ENCODE peak calls at places on chromosomes 13 and 19, in five cellular contexts. J is prostate gland, H is Peyer's patch, Y is stomach, G is tibial nerve. C is an unnamed sample.

GRCh38 chr13:113116871-113117271 is 5.7 kb upstream of the F10 start:
- DNase-seq in J (no peak), H (no peak), Y (peak), G (no peak), C (no peak)

GRCh38 chr19:2507109-2507508 is 31.2 kb downstream of the GADD45B start:
- DNase-seq in J (peak), H (peak), Y (peak), G (no peak), C (no peak)

GRCh38 chr19:48798937-48799336 is 11.9 kb downstream of the BCAT2 start:
- DNase-seq in J (no peak), H (no peak), Y (no peak), G (no peak), C (no peak)

GRCh38 chr19:4583961-4584669 is 24.6 kb upstream of the SEMA6B start:
- DNase-seq in J (no peak), H (no peak), Y (no peak), G (no peak), C (peak)

GRCh38 chr19:35352448-35353304 is 5.0 kb downstream of the FFAR1 start:
- DNase-seq in J (peak), H (peak), Y (peak), G (no peak), C (peak)

GRCh38 chr19:2804156-2805004 is 15.3 kb upstream of the ZNF554 start:
- DNase-seq in J (no peak), H (no peak), Y (no peak), G (no peak), C (no peak)

GRCh38 chr19:50263176-50263575 is 59.8 kb downstream of the MYH14 start:
- DNase-seq in J (no peak), H (no peak), Y (no peak), G (no peak), C (no peak)

GRCh38 chr13:81001828-81002385 is 661.0 kb upstream of the SPRY2 start:
- DNase-seq in J (no peak), H (no peak), Y (no peak), G (no peak), C (no peak)

GRCh38 chr19:19106061-19106551 is 32.2 kb downstream of the TMEM161A start:
- DNase-seq in J (no peak), H (no peak), Y (no peak), G (no peak), C (peak)

GRCh38 chr19:18856385-18857126 is 24.8 kb downstream of the UPF1 start:
- DNase-seq in J (no peak), H (no peak), Y (no peak), G (no peak), C (no peak)

GRCh38 chr13:43383488-43384165 is 360.2 kb downstream of the DNAJC15 start:
- DNase-seq in J (no peak), H (no peak), Y (no peak), G (no peak), C (no peak)

GRCh38 chr13:73090116-73090811 is 31.5 kb downstream of the KLF5 start:
- DNase-seq in J (peak), H (peak), Y (peak), G (no peak), C (no peak)

GRCh38 chr19:17488593-17489391 is 18.5 kb downstream of the SLC27A1 start:
- DNase-seq in J (peak), H (peak), Y (peak), G (no peak), C (peak)

GRCh38 chr13:85367887-85368286 is 431.3 kb downstream of the SLITRK6 start:
- DNase-seq in J (no peak), H (no peak), Y (no peak), G (no peak), C (no peak)

GRCh38 chr13:22336460-22336859 is 665.6 kb downstream of the FGF9 start:
- DNase-seq in J (no peak), H (no peak), Y (no peak), G (no peak), C (no peak)

GRCh38 chr13:109626386-109627171 is 159.8 kb downstream of the IRS2 start:
- DNase-seq in J (no peak), H (no peak), Y (no peak), G (no peak), C (no peak)

GRCh38 chr13:21668665-21669599 is 1.9 kb upstream of the FGF9 start:
- DNase-seq in J (no peak), H (peak), Y (no peak), G (no peak), C (peak)

GRCh38 chr13:24678151-24678550 is 2.1 kb upstream of the ATP12A start:
- DNase-seq in J (no peak), H (peak), Y (no peak), G (no peak), C (no peak)

GRCh38 chr19:33868076-33868735 is 71.5 kb downstream of the KCTD15 start:
- DNase-seq in J (no peak), H (no peak), Y (peak), G (no peak), C (no peak)

GRCh38 chr19:16359964-16360363 is 35.3 kb downstream of the KLF2 start:
- DNase-seq in J (no peak), H (no peak), Y (no peak), G (no peak), C (no peak)

GRCh38 chr13:113562085-113562749 is 22.3 kb upstream of the TFDP1 start:
- DNase-seq in J (peak), H (no peak), Y (peak), G (no peak), C (peak)

GRCh38 chr19:367561-367960 is 23.0 kb upstream of the MIER2 start:
- DNase-seq in J (no peak), H (no peak), Y (no peak), G (no peak), C (no peak)

GRCh38 chr19:29771708-29772415 is 39.9 kb upstream of the CCNE1 start:
- DNase-seq in J (peak), H (peak), Y (peak), G (no peak), C (peak)

GRCh38 chr13:99496322-99497142 is 4.7 kb upstream of the TM9SF2 start:
- DNase-seq in J (peak), H (peak), Y (peak), G (no peak), C (peak)

GRCh38 chr19:742540-743075 is 8.3 kb upstream of the MISP start:
- DNase-seq in J (no peak), H (no peak), Y (no peak), G (no peak), C (no peak)

GRCh38 chr19:39138221-39139211 is 12.9 kb downstream of the PAK4 start:
- DNase-seq in J (no peak), H (no peak), Y (no peak), G (no peak), C (no peak)

GRCh38 chr19:10899171-10899653 is 27.9 kb downstream of the CARM1 start:
- DNase-seq in J (peak), H (peak), Y (peak), G (no peak), C (peak)

GRCh38 chr19:58386166-58386575 is 898 bp upstream of the RPS5 start:
- DNase-seq in J (no peak), H (no peak), Y (no peak), G (no peak), C (no peak)

GRCh38 chr19:16449330-16449961 is 22.3 kb downstream of the EPS15L1 start:
- DNase-seq in J (no peak), H (no peak), Y (no peak), G (no peak), C (no peak)

GRCh38 chr13:31000889-31001288 is 68.4 kb downstream of the TEX26 start:
- DNase-seq in J (no peak), H (no peak), Y (no peak), G (no peak), C (no peak)

GRCh38 chr19:48417436-48417835 is 24.0 kb downstream of the GRIN2D start:
- DNase-seq in J (no peak), H (no peak), Y (no peak), G (no peak), C (peak)

GRCh38 chr19:54400913-54401312 is 14.4 kb upstream of the TTYH1 start:
- DNase-seq in J (no peak), H (no peak), Y (no peak), G (no peak), C (no peak)

GRCh38 chr13:52001120-52001731 is 10.0 kb downstream of the ATP7B start:
- DNase-seq in J (no peak), H (no peak), Y (no peak), G (no peak), C (no peak)

GRCh38 chr19:42412223-42412622 is 15.0 kb downstream of the LIPE start:
- DNase-seq in J (no peak), H (peak), Y (no peak), G (no peak), C (no peak)
- TF ChIP-seq POLR2A in J (no peak), H (no peak), Y (no peak), G (no peak), C (no peak)

DNA sequence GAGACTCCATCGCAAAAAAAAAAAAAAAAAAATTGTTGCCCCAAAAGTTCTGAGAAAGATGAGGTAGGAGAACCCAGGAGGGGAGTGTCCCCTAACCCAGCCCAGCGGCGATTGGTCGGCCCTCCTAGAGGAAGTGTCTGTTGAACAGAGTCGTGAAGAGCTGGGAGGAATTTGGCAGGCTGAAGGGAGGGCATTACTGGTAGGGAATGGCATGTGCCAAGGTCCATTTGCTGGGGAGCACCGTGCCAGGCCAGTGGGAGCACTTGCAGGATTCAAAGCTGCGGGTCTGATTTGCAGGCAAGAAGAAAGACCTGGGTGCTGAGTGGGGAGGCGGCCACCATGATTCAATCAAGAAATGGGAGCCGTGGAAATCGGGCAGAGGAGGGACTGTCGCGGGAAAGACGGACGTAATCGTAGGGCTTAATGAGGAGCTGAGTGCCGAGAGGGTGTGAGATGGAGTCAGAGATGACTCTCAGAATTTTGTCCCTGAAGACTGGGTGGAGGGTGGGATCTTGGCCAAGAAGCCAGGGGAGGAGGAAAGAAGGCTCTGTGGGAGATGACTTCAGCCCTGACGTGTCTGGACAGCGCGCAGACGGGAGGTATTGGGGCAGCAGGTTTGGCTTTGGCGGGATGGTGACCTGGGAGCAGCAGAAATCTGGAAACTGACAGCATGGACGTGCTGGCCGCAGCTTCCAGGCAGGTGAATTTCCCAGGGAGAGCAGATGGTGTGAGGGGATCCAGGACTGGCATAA is 15.4 kb downstream of the CERS4 start:
- DNase-seq in J (peak), H (peak), Y (no peak), G (peak), C (no peak)
- H3K27ac ChIP-seq in J (no peak), H (no peak), Y (no peak), G (no peak), C (no peak)

GRCh38 chr13:75702476-75702875 is 66.3 kb downstream of the LMO7 start:
- DNase-seq in J (no peak), H (no peak), Y (no peak), G (no peak), C (no peak)

GRCh38 chr13:75704942-75705320 is 68.8 kb downstream of the LMO7 start:
- DNase-seq in J (peak), H (peak), Y (peak), G (no peak), C (no peak)

GRCh38 chr13:75705395-75705794 is 69.3 kb downstream of the LMO7 start:
- DNase-seq in J (no peak), H (no peak), Y (no peak), G (no peak), C (no peak)

GRCh38 chr13:75704194-75704941 is 68.2 kb downstream of the LMO7 start:
- DNase-seq in J (no peak), H (no peak), Y (no peak), G (no peak), C (no peak)

GRCh38 chr13:75703768-75704167 is 67.6 kb downstream of the LMO7 start:
- DNase-seq in J (no peak), H (no peak), Y (no peak), G (no peak), C (no peak)
- TF ChIP-seq POLR2A in J (no peak), H (no peak), Y (no peak), G (no peak), C (no peak)

DNA sequence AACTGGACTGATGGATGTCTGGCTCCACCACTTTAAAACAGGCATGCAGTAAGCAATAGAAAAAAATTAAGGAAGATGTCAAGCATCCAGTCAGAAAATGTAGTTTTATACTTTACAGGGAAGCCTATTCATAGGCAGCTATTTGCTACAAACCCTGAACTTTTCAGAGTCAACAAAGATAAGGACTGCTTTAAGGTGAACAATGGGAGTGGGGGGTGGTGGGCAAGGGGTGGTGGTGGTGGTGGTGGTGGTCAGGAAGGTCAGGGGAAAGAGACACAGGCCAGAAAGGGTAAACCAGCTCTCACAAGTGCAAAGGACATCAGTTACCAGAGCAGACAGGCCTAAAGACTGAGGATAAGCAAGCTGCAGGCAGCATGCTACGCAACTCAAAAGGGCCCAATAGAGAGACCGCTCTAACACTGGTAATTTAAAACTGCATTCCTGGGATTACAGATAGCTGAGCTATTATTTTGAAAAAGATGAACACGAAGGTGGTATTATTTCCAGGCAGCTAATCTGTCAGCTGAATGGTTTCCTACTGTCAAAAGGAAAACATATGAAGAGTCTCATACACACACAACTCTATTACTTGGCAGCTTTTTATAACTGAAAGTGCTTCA is 14.8 kb downstream of the BRD4 start:
- DNase-seq in J (no peak), H (no peak), Y (no peak), G (no peak), C (no peak)
- H3K27ac ChIP-seq in J (no peak), H (no peak), Y (peak), G (peak), C (peak)